ENCODE peak calls at places on chromosomes 2 and 18, in seven cellular contexts. V is GM12865; K is pancreas; Q is AG04450; S is tibial nerve; U is CD4-positive, alpha-beta T cell; T is tibial artery. L is an unnamed sample.

GRCh38 chr2:176082885-176083731 is 654 bp downstream of the EVX2 start:
- DNase-seq in V (no peak), K (no peak), Q (no peak), S (no peak), U (no peak), T (no peak), L (no peak)

GRCh38 chr2:2845267-2845666 is 514.2 kb upstream of the MYT1L start:
- DNase-seq in V (no peak), K (no peak), Q (no peak), S (no peak), U (no peak), T (peak), L (no peak)

GRCh38 chr2:25030702-25031101 is 11.2 kb upstream of the EFR3B start:
- DNase-seq in V (no peak), K (no peak), Q (no peak), S (no peak), U (no peak), T (no peak), L (no peak)

GRCh38 chr18:10142496-10143160 is 228.8 kb downstream of the VAPA start:
- DNase-seq in V (no peak), K (no peak), Q (no peak), S (no peak), U (no peak), T (no peak), L (no peak)

GRCh38 chr2:238459081-238459629 is 32.4 kb downstream of the ASB1 start:
- DNase-seq in V (no peak), K (peak), Q (no peak), S (peak), U (no peak), T (peak), L (no peak)

GRCh38 chr2:129661942-129662341 is 317.5 kb upstream of the RAB6C start:
- DNase-seq in V (no peak), K (no peak), Q (no peak), S (no peak), U (no peak), T (no peak), L (no peak)

GRCh38 chr2:146820672-146821071 is 1024.2 kb upstream of the ACVR2A start:
- DNase-seq in V (no peak), K (no peak), Q (no peak), S (no peak), U (no peak), T (no peak), L (no peak)

GRCh38 chr2:73266061-73266891 is 18.0 kb downstream of the FBXO41 start:
- DNase-seq in V (no peak), K (no peak), Q (no peak), S (no peak), U (no peak), T (no peak), L (no peak)

GRCh38 chr2:217910875-217911212 is 92.0 kb downstream of the TNS1 start:
- DNase-seq in V (no peak), K (no peak), Q (no peak), S (no peak), U (no peak), T (no peak), L (no peak)

GRCh38 chr2:140643761-140644187 is 1487.0 kb downstream of the LRP1B start:
- DNase-seq in V (no peak), K (no peak), Q (peak), S (no peak), U (no peak), T (no peak), L (no peak)

GRCh38 chr2:201419986-201420385 is 31.3 kb downstream of the TRAK2 start:
- DNase-seq in V (no peak), K (no peak), Q (no peak), S (no peak), U (no peak), T (no peak), L (no peak)

GRCh38 chr2:172100080-172101007 is 2.4 kb downstream of the DLX2 start:
- DNase-seq in V (no peak), K (no peak), Q (no peak), S (no peak), U (no peak), T (no peak), L (peak)

GRCh38 chr2:143623270-143623669 is 494.1 kb downstream of the ARHGAP15 start:
- DNase-seq in V (no peak), K (no peak), Q (no peak), S (no peak), U (no peak), T (no peak), L (no peak)

GRCh38 chr18:28716321-28716720 is 539.4 kb upstream of the CDH2 start:
- DNase-seq in V (no peak), K (no peak), Q (no peak), S (no peak), U (no peak), T (no peak), L (no peak)

GRCh38 chr2:40103590-40103989 is 324.5 kb upstream of the THUMPD2 start:
- DNase-seq in V (no peak), K (no peak), Q (peak), S (no peak), U (no peak), T (no peak), L (no peak)

GRCh38 chr2:234577191-234577590 is 80.3 kb upstream of the ARL4C start:
- DNase-seq in V (no peak), K (no peak), Q (no peak), S (no peak), U (no peak), T (no peak), L (no peak)

GRCh38 chr18:3255611-3256165 is 6.2 kb upstream of the MYL12B start:
- DNase-seq in V (no peak), K (no peak), Q (no peak), S (no peak), U (no peak), T (no peak), L (no peak)

GRCh38 chr2:196607073-196607472 is 32.4 kb upstream of the CCDC150 start:
- DNase-seq in V (no peak), K (no peak), Q (no peak), S (no peak), U (no peak), T (no peak), L (no peak)

GRCh38 chr2:83196225-83196624 is 1262.9 kb downstream of the SUCLG1 start:
- DNase-seq in V (no peak), K (no peak), Q (peak), S (no peak), U (no peak), T (no peak), L (no peak)

GRCh38 chr18:52313213-52313612 is 26.8 kb upstream of the DCC start:
- DNase-seq in V (no peak), K (no peak), Q (no peak), S (no peak), U (no peak), T (no peak), L (no peak)

GRCh38 chr2:161427413-161428239 is 11.5 kb downstream of the TBR1 start:
- DNase-seq in V (no peak), K (no peak), Q (no peak), S (no peak), U (no peak), T (no peak), L (peak)

GRCh38 chr2:36965751-36966369 is 476 bp downstream of the STRN start:
- DNase-seq in V (peak), K (no peak), Q (no peak), S (no peak), U (peak), T (peak), L (peak)

GRCh38 chr2:100018794-100019193 is 123.6 kb downstream of the AFF3 start:
- DNase-seq in V (no peak), K (no peak), Q (peak), S (no peak), U (no peak), T (no peak), L (no peak)

GRCh38 chr18:50240083-50240563 is 26.2 kb downstream of the CFAP53 start:
- DNase-seq in V (no peak), K (no peak), Q (no peak), S (no peak), U (no peak), T (no peak), L (no peak)

GRCh38 chr2:36708119-36708741 is 11.7 kb downstream of the VIT start:
- DNase-seq in V (no peak), K (no peak), Q (no peak), S (peak), U (no peak), T (no peak), L (no peak)

GRCh38 chr2:27920148-27920885 is 29.8 kb downstream of the BABAM2 start:
- DNase-seq in V (no peak), K (no peak), Q (no peak), S (no peak), U (no peak), T (no peak), L (no peak)

GRCh38 chr2:73642338-73643018 is at the start of gene NAT8:
- DNase-seq in V (no peak), K (no peak), Q (no peak), S (no peak), U (no peak), T (no peak), L (no peak)

GRCh38 chr2:230893881-230894781 is 29.4 kb downstream of the ITM2C start:
- DNase-seq in V (peak), K (no peak), Q (no peak), S (no peak), U (no peak), T (peak), L (peak)

GRCh38 chr2:190336420-190336819 is 7.0 kb upstream of the INPP1 start:
- DNase-seq in V (no peak), K (no peak), Q (no peak), S (no peak), U (no peak), T (no peak), L (no peak)

GRCh38 chr18:13437034-13437433 is 218.5 kb downstream of the LDLRAD4 start:
- DNase-seq in V (no peak), K (no peak), Q (no peak), S (no peak), U (no peak), T (peak), L (no peak)

GRCh38 chr2:213868526-213868925 is 542.3 kb upstream of the VWC2L start:
- DNase-seq in V (no peak), K (no peak), Q (no peak), S (no peak), U (no peak), T (no peak), L (no peak)

GRCh38 chr2:25228848-25229674 is 60.7 kb upstream of the POMC start:
- DNase-seq in V (peak), K (peak), Q (peak), S (peak), U (no peak), T (peak), L (peak)

GRCh38 chr2:69177785-69178636 is 165.0 kb downstream of the ANTXR1 start:
- DNase-seq in V (no peak), K (peak), Q (peak), S (peak), U (no peak), T (peak), L (no peak)

GRCh38 chr2:235444101-235444597 is 49.7 kb upstream of the AGAP1 start:
- DNase-seq in V (no peak), K (no peak), Q (no peak), S (no peak), U (no peak), T (no peak), L (no peak)

GRCh38 chr2:9430316-9431293 is 7.2 kb downstream of the CPSF3 start:
- DNase-seq in V (no peak), K (no peak), Q (no peak), S (no peak), U (no peak), T (no peak), L (no peak)

GRCh38 chr2:38108907-38109731 is 33.2 kb upstream of the CYP1B1 start:
- DNase-seq in V (no peak), K (no peak), Q (no peak), S (no peak), U (no peak), T (no peak), L (no peak)

GRCh38 chr18:24632158-24632988 is 171.9 kb downstream of the HRH4 start:
- DNase-seq in V (no peak), K (no peak), Q (no peak), S (no peak), U (no peak), T (no peak), L (no peak)

GRCh38 chr2:159131882-159132281 is 154.6 kb downstream of the WDSUB1 start:
- DNase-seq in V (no peak), K (no peak), Q (peak), S (no peak), U (no peak), T (no peak), L (no peak)

GRCh38 chr18:76988015-76988826 is 144.4 kb downstream of the MBP start:
- DNase-seq in V (no peak), K (peak), Q (no peak), S (no peak), U (no peak), T (no peak), L (no peak)

GRCh38 chr2:55395724-55396605 is 23.7 kb downstream of the CCDC88A start:
- DNase-seq in V (no peak), K (no peak), Q (no peak), S (no peak), U (no peak), T (no peak), L (peak)
- TF ChIP-seq CTCF in V (no peak), K (no peak), Q (no peak), S (no peak), U (no peak), T (no peak), L (no peak)

GRCh38 chr2:241237949-241238371 is 49.5 kb downstream of the ANO7 start:
- DNase-seq in V (no peak), K (no peak), Q (no peak), S (no peak), U (no peak), T (no peak), L (no peak)
- TF ChIP-seq CTCF in V (no peak), K (no peak), Q (no peak), S (no peak), U (no peak), T (no peak), L (no peak)

GRCh38 chr2:20042531-20042930 is 8.9 kb downstream of the LAPTM4A start:
- DNase-seq in V (no peak), K (no peak), Q (no peak), S (no peak), U (no peak), T (no peak), L (no peak)

GRCh38 chr2:20044778-20045177 is 6.7 kb downstream of the LAPTM4A start:
- DNase-seq in V (no peak), K (no peak), Q (no peak), S (no peak), U (no peak), T (no peak), L (no peak)

GRCh38 chr2:20037660-20038059 is 13.8 kb downstream of the LAPTM4A start:
- DNase-seq in V (no peak), K (no peak), Q (no peak), S (no peak), U (no peak), T (no peak), L (no peak)

GRCh38 chr2:20035961-20036666 is 15.3 kb downstream of the LAPTM4A start:
- DNase-seq in V (no peak), K (no peak), Q (no peak), S (no peak), U (no peak), T (no peak), L (no peak)

DNA sequence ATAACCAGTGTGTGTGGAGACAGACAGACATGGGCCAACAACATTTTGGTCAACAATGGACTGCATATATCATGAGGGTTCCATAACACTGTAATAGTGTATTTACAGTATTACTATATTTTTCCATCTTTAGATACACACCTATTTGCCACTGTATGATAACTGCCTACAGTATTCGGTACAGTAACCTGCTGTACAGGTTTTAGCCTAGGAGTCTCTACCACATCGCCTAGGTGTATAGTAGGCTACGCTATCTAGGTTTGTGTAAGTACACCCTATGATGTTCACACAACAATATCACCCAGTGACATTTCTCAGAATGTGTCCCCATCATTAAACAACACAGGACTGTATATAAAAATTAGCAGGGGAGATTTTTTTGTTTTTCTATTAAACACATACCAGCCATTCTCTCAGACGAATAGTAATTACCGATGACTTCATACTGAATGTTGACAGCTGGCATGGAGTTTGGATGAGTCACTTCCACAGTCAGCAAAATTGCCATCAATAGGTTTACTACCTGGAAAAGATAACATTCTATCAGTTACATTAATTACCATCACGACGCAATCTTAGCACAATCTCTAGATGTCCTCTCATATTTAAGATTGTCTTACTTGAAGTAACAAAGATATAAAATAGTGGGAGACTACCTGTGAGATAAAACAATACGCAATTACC is 10.8 kb downstream of the LAPTM4A start:
- DNase-seq in V (no peak), K (no peak), Q (no peak), S (no peak), U (no peak), T (no peak), L (no peak)
- TF ChIP-seq CTCF in V (no peak), K (no peak), Q (no peak), S (no peak), U (no peak), T (no peak), L (no peak)

DNA sequence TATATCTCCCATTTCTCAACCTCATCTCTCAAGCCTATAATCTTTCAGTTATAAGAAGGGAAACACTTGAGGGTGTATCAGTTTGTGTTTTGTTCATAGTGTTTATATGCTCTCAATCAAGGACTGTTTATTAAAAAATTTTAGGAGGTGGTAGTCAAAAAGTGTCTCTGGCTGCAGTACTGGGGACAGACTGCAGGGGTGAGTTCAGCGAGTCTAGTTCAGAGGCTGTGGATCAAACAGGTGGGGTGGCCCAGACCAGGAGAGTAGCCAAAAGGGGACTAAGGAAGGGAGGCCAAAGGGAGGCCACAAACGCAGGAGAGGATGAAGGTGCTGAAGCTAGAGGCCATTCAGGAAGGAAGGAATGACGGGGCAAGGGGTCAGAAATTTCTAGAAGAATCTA is 136.3 kb downstream of the MSH2 start:
- DNase-seq in V (no peak), K (no peak), Q (no peak), S (no peak), U (no peak), T (no peak), L (no peak)
- TF ChIP-seq CTCF in V (no peak), K (no peak), Q (peak), S (no peak), U (no peak), T (no peak), L (no peak)

DNA sequence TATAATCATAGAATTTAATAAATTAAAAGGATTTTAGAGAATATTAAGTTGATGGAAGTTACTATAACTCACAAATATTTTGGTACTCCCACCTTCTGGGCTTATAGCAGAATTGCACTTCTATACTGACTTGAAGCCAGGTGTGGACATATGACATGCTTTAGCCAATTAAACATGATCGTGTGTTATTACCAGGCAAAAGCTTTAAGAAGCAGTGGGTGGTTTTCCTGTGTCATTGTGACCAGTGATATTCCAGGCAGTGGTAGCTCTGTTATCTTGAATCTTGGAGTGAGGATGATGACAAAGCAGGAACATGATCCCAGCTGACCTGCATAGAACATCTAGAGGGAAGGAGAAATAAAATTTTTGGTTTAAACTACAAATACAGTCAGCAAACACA is 370.9 kb upstream of the ZEB2 start:
- DNase-seq in V (peak), K (no peak), Q (no peak), S (no peak), U (no peak), T (no peak), L (peak)
- TF ChIP-seq CTCF in V (no peak), K (no peak), Q (peak), S (no peak), U (no peak), T (no peak), L (no peak)

GRCh38 chr2:170360546-170361358 is 182.8 kb downstream of the MYO3B start:
- DNase-seq in V (no peak), K (no peak), Q (no peak), S (no peak), U (no peak), T (no peak), L (no peak)

GRCh38 chr2:170362313-170362795 is 184.4 kb downstream of the MYO3B start:
- DNase-seq in V (no peak), K (no peak), Q (no peak), S (no peak), U (no peak), T (no peak), L (no peak)

GRCh38 chr2:170365003-170365402 is 187.1 kb downstream of the MYO3B start:
- DNase-seq in V (no peak), K (no peak), Q (no peak), S (no peak), U (no peak), T (no peak), L (no peak)

GRCh38 chr2:170361359-170361936 is 183.5 kb downstream of the MYO3B start:
- DNase-seq in V (peak), K (peak), Q (no peak), S (no peak), U (peak), T (no peak), L (peak)

GRCh38 chr2:170362895-170363582 is 185.1 kb downstream of the MYO3B start:
- DNase-seq in V (no peak), K (no peak), Q (no peak), S (no peak), U (no peak), T (no peak), L (no peak)
- TF ChIP-seq CTCF in V (no peak), K (no peak), Q (no peak), S (no peak), U (no peak), T (no peak), L (no peak)

GRCh38 chr2:179875864-179876263 is 14.5 kb upstream of the ZNF385B start:
- DNase-seq in V (no peak), K (no peak), Q (no peak), S (no peak), U (no peak), T (no peak), L (no peak)

GRCh38 chr2:179877601-179878364 is 16.4 kb upstream of the ZNF385B start:
- DNase-seq in V (no peak), K (no peak), Q (no peak), S (no peak), U (no peak), T (no peak), L (no peak)

GRCh38 chr2:179876266-179876665 is 14.9 kb upstream of the ZNF385B start:
- DNase-seq in V (no peak), K (no peak), Q (no peak), S (no peak), U (no peak), T (no peak), L (no peak)
- TF ChIP-seq CTCF in V (no peak), K (no peak), Q (no peak), S (no peak), U (no peak), T (no peak), L (no peak)